ENCODE peak calls at places on chromosomes 6 and 20, in five cellular contexts. One of them, this sample, is unnamed.

GRCh38 chr20:22617160-22617559 is 32.8 kb upstream of the FOXA2 start:
- DNase-seq in lung: peak; percentile 83
- DNase-seq in HuH-7: no peak
- DNase-seq in activated CD4-positive, alpha-beta T cell treated with anti-CD3 and anti-CD28 coated beads, Interleukin-2, amount 50 U/mL, for 24 hours: no peak
- DNase-seq in occipital lobe: no peak
- DNase-seq in this sample: no peak

GRCh38 chr6:84651583-84651982 is 112.8 kb downstream of the TBX18 start:
- DNase-seq in lung: no peak
- DNase-seq in HuH-7: no peak
- DNase-seq in activated CD4-positive, alpha-beta T cell treated with anti-CD3 and anti-CD28 coated beads, Interleukin-2, amount 50 U/mL, for 24 hours: no peak
- DNase-seq in occipital lobe: no peak
- DNase-seq in this sample: no peak

GRCh38 chr6:118656822-118657451 is 5.5 kb upstream of the CEP85L start:
- DNase-seq in lung: no peak
- DNase-seq in HuH-7: no peak
- DNase-seq in activated CD4-positive, alpha-beta T cell treated with anti-CD3 and anti-CD28 coated beads, Interleukin-2, amount 50 U/mL, for 24 hours: peak; percentile 27
- DNase-seq in occipital lobe: no peak
- DNase-seq in this sample: no peak

GRCh38 chr6:2688416-2689064 is 62.2 kb downstream of the MYLK4 start:
- DNase-seq in lung: no peak
- DNase-seq in HuH-7: no peak
- DNase-seq in activated CD4-positive, alpha-beta T cell treated with anti-CD3 and anti-CD28 coated beads, Interleukin-2, amount 50 U/mL, for 24 hours: no peak
- DNase-seq in occipital lobe: no peak
- DNase-seq in this sample: peak; percentile 96

GRCh38 chr20:16621435-16622141 is 48.3 kb upstream of the KIF16B start:
- DNase-seq in lung: no peak
- DNase-seq in HuH-7: no peak
- DNase-seq in activated CD4-positive, alpha-beta T cell treated with anti-CD3 and anti-CD28 coated beads, Interleukin-2, amount 50 U/mL, for 24 hours: no peak
- DNase-seq in occipital lobe: no peak
- DNase-seq in this sample: peak; percentile 12

GRCh38 chr6:143037470-143037869 is 23.2 kb upstream of the AIG1 start:
- DNase-seq in lung: no peak
- DNase-seq in HuH-7: no peak
- DNase-seq in activated CD4-positive, alpha-beta T cell treated with anti-CD3 and anti-CD28 coated beads, Interleukin-2, amount 50 U/mL, for 24 hours: no peak
- DNase-seq in occipital lobe: no peak
- DNase-seq in this sample: no peak

GRCh38 chr6:103177800-103178199 is 1681.9 kb downstream of the HACE1 start:
- DNase-seq in lung: no peak
- DNase-seq in HuH-7: no peak
- DNase-seq in activated CD4-positive, alpha-beta T cell treated with anti-CD3 and anti-CD28 coated beads, Interleukin-2, amount 50 U/mL, for 24 hours: no peak
- DNase-seq in occipital lobe: no peak
- DNase-seq in this sample: no peak

GRCh38 chr6:137692806-137693205 is 174.3 kb upstream of the TNFAIP3 start:
- DNase-seq in lung: no peak
- DNase-seq in HuH-7: no peak
- DNase-seq in activated CD4-positive, alpha-beta T cell treated with anti-CD3 and anti-CD28 coated beads, Interleukin-2, amount 50 U/mL, for 24 hours: no peak
- DNase-seq in occipital lobe: no peak
- DNase-seq in this sample: no peak

GRCh38 chr6:39899540-39900295 is 34.5 kb downstream of the MOCS1 start:
- DNase-seq in lung: no peak
- DNase-seq in HuH-7: no peak
- DNase-seq in activated CD4-positive, alpha-beta T cell treated with anti-CD3 and anti-CD28 coated beads, Interleukin-2, amount 50 U/mL, for 24 hours: no peak
- DNase-seq in occipital lobe: no peak
- DNase-seq in this sample: no peak

GRCh38 chr20:47591231-47591630 is 89.5 kb downstream of the NCOA3 start:
- DNase-seq in lung: no peak
- DNase-seq in HuH-7: no peak
- DNase-seq in activated CD4-positive, alpha-beta T cell treated with anti-CD3 and anti-CD28 coated beads, Interleukin-2, amount 50 U/mL, for 24 hours: no peak
- DNase-seq in occipital lobe: no peak
- DNase-seq in this sample: no peak

GRCh38 chr20:23179766-23180403 is 93.8 kb upstream of the CD93 start:
- DNase-seq in lung: no peak
- DNase-seq in HuH-7: no peak
- DNase-seq in activated CD4-positive, alpha-beta T cell treated with anti-CD3 and anti-CD28 coated beads, Interleukin-2, amount 50 U/mL, for 24 hours: no peak
- DNase-seq in occipital lobe: no peak
- DNase-seq in this sample: peak; percentile 43

GRCh38 chr20:50366270-50367103 is 143.7 kb upstream of the PTPN1 start:
- DNase-seq in lung: peak; percentile 80
- DNase-seq in HuH-7: peak; percentile 83
- DNase-seq in activated CD4-positive, alpha-beta T cell treated with anti-CD3 and anti-CD28 coated beads, Interleukin-2, amount 50 U/mL, for 24 hours: no peak
- DNase-seq in occipital lobe: no peak
- DNase-seq in this sample: peak; percentile 62

GRCh38 chr6:14278436-14278835 is 160.9 kb downstream of the CD83 start:
- DNase-seq in lung: no peak
- DNase-seq in HuH-7: no peak
- DNase-seq in activated CD4-positive, alpha-beta T cell treated with anti-CD3 and anti-CD28 coated beads, Interleukin-2, amount 50 U/mL, for 24 hours: no peak
- DNase-seq in occipital lobe: no peak
- DNase-seq in this sample: no peak

GRCh38 chr6:33828764-33829731 is 25.2 kb upstream of the MLN start:
- DNase-seq in lung: no peak
- DNase-seq in HuH-7: no peak
- DNase-seq in activated CD4-positive, alpha-beta T cell treated with anti-CD3 and anti-CD28 coated beads, Interleukin-2, amount 50 U/mL, for 24 hours: no peak
- DNase-seq in occipital lobe: no peak
- DNase-seq in this sample: peak; percentile 19

GRCh38 chr20:58659841-58660240 is 8.8 kb downstream of the STX16 start:
- DNase-seq in lung: no peak
- DNase-seq in HuH-7: no peak
- DNase-seq in activated CD4-positive, alpha-beta T cell treated with anti-CD3 and anti-CD28 coated beads, Interleukin-2, amount 50 U/mL, for 24 hours: no peak
- DNase-seq in occipital lobe: no peak
- DNase-seq in this sample: no peak

This sample was measured in cardiac fibroblast.